ENCODE peak calls at places on chromosomes 7 and 10, in four cellular contexts. K is psoas muscle, B is IMR-90, V is uterus. O is an unnamed sample. For H3K4me1, the result is how much of the 10 kb centered on the place peaks cover.

GRCh38 chr7:87113077-87113476 is 39.2 kb upstream of the DMTF1 start:
- DNase-seq in K (no peak), B (peak), V (no peak), O (no peak)

GRCh38 chr10:21508987-21509334 is 16.5 kb downstream of the SKIDA1 start:
- DNase-seq in K (no peak), B (no peak), V (no peak), O (no peak)

GRCh38 chr10:34280599-34281374 is 534.3 kb downstream of the PARD3 start:
- DNase-seq in K (no peak), B (peak), V (peak), O (peak)

GRCh38 chr10:122419890-122420623 is 34.4 kb upstream of the ARMS2 start:
- DNase-seq in K (no peak), B (peak), V (no peak), O (peak)

GRCh38 chr7:120741371-120742042 is 116.4 kb downstream of the TSPAN12 start:
- DNase-seq in K (no peak), B (no peak), V (no peak), O (no peak)

GRCh38 chr10:13016886-13017285 is 15.4 kb upstream of the CCDC3 start:
- DNase-seq in K (no peak), B (no peak), V (no peak), O (no peak)

GRCh38 chr10:43045246-43045621 is 31.6 kb upstream of the RET start:
- DNase-seq in K (no peak), B (no peak), V (peak), O (no peak)

GRCh38 chr7:46139079-46139478 is 218.0 kb upstream of the IGFBP3 start:
- DNase-seq in K (no peak), B (peak), V (no peak), O (no peak)

GRCh38 chr7:40437498-40437897 is 302.7 kb downstream of the SUGCT start:
- DNase-seq in K (no peak), B (peak), V (no peak), O (no peak)

GRCh38 chr7:11846311-11846710 is 14.3 kb upstream of the THSD7A start:
- DNase-seq in K (no peak), B (no peak), V (no peak), O (no peak)

GRCh38 chr7:151351967-151352366 is 10.4 kb downstream of the NUB1 start:
- DNase-seq in K (no peak), B (no peak), V (no peak), O (no peak)

GRCh38 chr7:96718107-96719003 is 8.7 kb upstream of the SEM1 start:
- DNase-seq in K (no peak), B (no peak), V (no peak), O (no peak)

GRCh38 chr7:129454249-129454551 is 20.0 kb downstream of the STRIP2 start:
- DNase-seq in K (no peak), B (no peak), V (no peak), O (no peak)

DNA sequence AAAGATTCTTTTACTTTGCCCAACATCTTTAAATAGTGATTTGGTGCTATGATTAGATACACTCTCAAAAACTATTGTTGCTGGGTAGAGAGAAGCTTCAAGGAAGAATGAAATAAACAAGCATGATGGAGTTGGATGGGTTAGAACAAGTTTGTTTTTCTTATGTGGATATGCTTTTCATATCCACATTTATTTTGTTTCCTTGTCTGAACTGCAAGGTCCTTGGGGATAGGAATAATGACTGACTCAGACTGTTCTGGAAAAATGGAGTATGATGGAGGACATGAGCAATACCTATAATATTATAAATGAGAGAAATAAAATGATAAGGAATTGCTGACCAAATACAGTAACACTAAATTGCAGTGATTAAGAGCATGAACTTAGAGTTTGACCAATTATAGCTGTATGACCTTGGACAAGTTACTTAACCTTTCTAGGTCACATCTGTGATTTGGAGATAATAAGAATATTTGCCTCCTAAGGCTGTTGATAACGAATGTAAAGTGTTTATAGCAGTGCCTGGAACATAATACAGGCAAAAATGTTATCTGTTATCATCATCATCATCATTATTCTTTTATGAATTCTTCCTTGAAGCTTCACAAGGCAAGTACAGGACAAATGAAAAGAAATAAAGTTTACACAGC is 847.5 kb downstream of the LRMDA start:
- DNase-seq in K (no peak), B (no peak), V (no peak), O (no peak)
- H3K27ac ChIP-seq in K (no peak), B (no peak), V (no peak), O (no peak)

GRCh38 chr7:148296994-148297644 is 293.4 kb upstream of the C7orf33 start:
- DNase-seq in K (no peak), B (no peak), V (no peak), O (no peak)
- H3K4me1 ChIP-seq in K (under half), B (under half), V (under half), O (under half)

GRCh38 chr10:125084191-125085186 is 75.9 kb downstream of the CTBP2 start:
- DNase-seq in K (peak), B (peak), V (peak), O (peak)
- TF ChIP-seq CTCF in K (peak), B (peak), V (no peak), O (peak)

GRCh38 chr7:130957722-130958360 is 223.8 kb upstream of the KLF14 start:
- DNase-seq in K (no peak), B (no peak), V (no peak), O (no peak)
- H3K27ac ChIP-seq in K (peak), B (peak), V (no peak), O (no peak)

GRCh38 chr7:134155220-134155619 is 28.1 kb downstream of the LRGUK start:
- DNase-seq in K (no peak), B (no peak), V (no peak), O (no peak)
- H3K4me1 ChIP-seq in K (under half), B (under half), V (under half), O (under half)

GRCh38 chr10:71258446-71259145 is 46.2 kb downstream of the UNC5B start:
- DNase-seq in K (no peak), B (no peak), V (no peak), O (no peak)

GRCh38 chr10:71260622-71261325 is 48.4 kb downstream of the UNC5B start:
- DNase-seq in K (peak), B (peak), V (peak), O (no peak)

GRCh38 chr10:71258046-71258445 is 45.7 kb downstream of the UNC5B start:
- DNase-seq in K (no peak), B (no peak), V (no peak), O (no peak)

GRCh38 chr10:71259815-71260501 is 47.6 kb downstream of the UNC5B start:
- DNase-seq in K (no peak), B (no peak), V (no peak), O (no peak)

DNA sequence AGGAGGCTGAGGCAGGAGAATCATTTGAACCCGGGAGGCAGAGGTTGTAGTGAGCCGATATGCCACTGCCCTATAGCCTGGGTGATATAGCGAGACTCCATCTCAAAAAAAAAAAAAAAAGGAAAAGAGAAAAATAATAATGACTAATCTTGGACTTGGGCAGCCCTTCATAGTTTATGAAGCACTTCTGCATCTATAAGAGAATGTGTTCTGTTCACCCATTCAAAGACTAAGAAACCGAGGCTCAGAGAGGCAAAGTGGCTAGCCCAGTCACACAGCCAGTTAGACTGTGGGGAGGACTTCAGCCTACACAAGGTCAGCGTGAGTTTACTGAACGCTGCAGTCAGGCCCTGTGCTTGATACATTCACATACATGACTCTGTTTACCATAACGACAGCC is 46.9 kb downstream of the UNC5B start:
- DNase-seq in K (no peak), B (no peak), V (no peak), O (no peak)
- TF ChIP-seq CTCF in K (no peak), B (no peak), V (no peak), O (no peak)